ENCODE peak calls at places on chromosomes 5 and 9, in six cellular contexts. C, X, T, I, O and W are unnamed samples.

GRCh38 chr5:180026320-180026719 is 45.2 kb downstream of the RNF130 start:
- DNase-seq in O (peak; percentile 30), I (no peak), T (no peak), C (no peak), X (peak; percentile 67), W (peak; percentile 37)

GRCh38 chr5:40401965-40402364 is 277.8 kb upstream of the PTGER4 start:
- DNase-seq in O (no peak), X (peak; percentile 30), C (no peak), I (no peak), T (no peak), W (no peak)

GRCh38 chr5:124649548-124650501 is 96.6 kb downstream of the ZNF608 start:
- DNase-seq in X (peak; percentile 93), C (no peak), T (no peak), O (peak; percentile 86), I (peak; percentile 61), W (peak; percentile 22)

GRCh38 chr9:79573697-79573976 is 1.9 kb downstream of the TLE4 start:
- DNase-seq in T (no peak), C (no peak), O (no peak), I (no peak), X (no peak), W (no peak)

GRCh38 chr5:172807766-172808311 is 26.2 kb upstream of the ERGIC1 start:
- DNase-seq in T (no peak), O (no peak), C (no peak), I (no peak), X (no peak), W (no peak)

GRCh38 chr5:95417971-95418370 is 26.8 kb downstream of the FAM81B start:
- DNase-seq in C (no peak), T (no peak), I (no peak), X (peak; percentile 0), O (no peak), W (no peak)

GRCh38 chr9:99055384-99055783 is 49.5 kb upstream of the TGFBR1 start:
- DNase-seq in C (no peak), I (no peak), O (no peak), T (no peak), X (no peak), W (no peak)

GRCh38 chr9:112644449-112644965 is 73.4 kb downstream of the INIP start:
- DNase-seq in X (no peak), T (no peak), O (no peak), I (no peak), C (no peak), W (no peak)

GRCh38 chr5:54329731-54330709 is 19.6 kb upstream of the ARL15 start:
- DNase-seq in O (no peak), X (peak; percentile 96), I (no peak), T (no peak), C (no peak), W (peak; percentile 35)

GRCh38 chr9:92180669-92181181 is 65.5 kb upstream of the SPTLC1 start:
- DNase-seq in O (peak; percentile 56), C (no peak), T (no peak), I (no peak), X (peak; percentile 91), W (peak; percentile 97)

GRCh38 chr5:146283344-146283761 is 55.3 kb upstream of the POU4F3 start:
- DNase-seq in C (no peak), O (no peak), X (peak; percentile 96), T (peak; percentile 38), I (no peak), W (peak; percentile 76)

GRCh38 chr9:68546596-68547390 is 6.1 kb upstream of the TMEM252 start:
- DNase-seq in T (no peak), X (no peak), O (no peak), C (no peak), I (peak; percentile 39), W (no peak)

GRCh38 chr9:6150483-6150882 is 65.1 kb upstream of the IL33 start:
- DNase-seq in I (no peak), X (no peak), T (no peak), O (no peak), C (no peak), W (no peak)

GRCh38 chr5:110105692-110106091 is 416.0 kb downstream of the MAN2A1 start:
- DNase-seq in I (no peak), O (peak; percentile 47), C (no peak), T (no peak), X (no peak), W (no peak)

GRCh38 chr5:37370550-37370863 is 399 bp downstream of the NUP155 start:
- DNase-seq in O (no peak), X (no peak), T (peak; percentile 41), C (peak; percentile 67), I (peak; percentile 7), W (peak; percentile 30)

GRCh38 chr5:37375091-37375490 is 4.0 kb upstream of the WDR70 start:
- DNase-seq in C (no peak), I (no peak), O (no peak), T (no peak), X (no peak), W (no peak)

GRCh38 chr5:37370864-37371726 is at the start of gene NUP155:
- DNase-seq in T (peak; percentile 91), I (peak; percentile 87), O (peak; percentile 94), C (peak; percentile 94), X (peak; percentile 95), W (peak; percentile 94)
- TF ChIP-seq POLR2A in T (peak; percentile 87), I (peak; percentile 65), O (peak; percentile 63), C (peak; percentile 42), X (peak; percentile 43), W (peak; percentile 74)

DNA sequence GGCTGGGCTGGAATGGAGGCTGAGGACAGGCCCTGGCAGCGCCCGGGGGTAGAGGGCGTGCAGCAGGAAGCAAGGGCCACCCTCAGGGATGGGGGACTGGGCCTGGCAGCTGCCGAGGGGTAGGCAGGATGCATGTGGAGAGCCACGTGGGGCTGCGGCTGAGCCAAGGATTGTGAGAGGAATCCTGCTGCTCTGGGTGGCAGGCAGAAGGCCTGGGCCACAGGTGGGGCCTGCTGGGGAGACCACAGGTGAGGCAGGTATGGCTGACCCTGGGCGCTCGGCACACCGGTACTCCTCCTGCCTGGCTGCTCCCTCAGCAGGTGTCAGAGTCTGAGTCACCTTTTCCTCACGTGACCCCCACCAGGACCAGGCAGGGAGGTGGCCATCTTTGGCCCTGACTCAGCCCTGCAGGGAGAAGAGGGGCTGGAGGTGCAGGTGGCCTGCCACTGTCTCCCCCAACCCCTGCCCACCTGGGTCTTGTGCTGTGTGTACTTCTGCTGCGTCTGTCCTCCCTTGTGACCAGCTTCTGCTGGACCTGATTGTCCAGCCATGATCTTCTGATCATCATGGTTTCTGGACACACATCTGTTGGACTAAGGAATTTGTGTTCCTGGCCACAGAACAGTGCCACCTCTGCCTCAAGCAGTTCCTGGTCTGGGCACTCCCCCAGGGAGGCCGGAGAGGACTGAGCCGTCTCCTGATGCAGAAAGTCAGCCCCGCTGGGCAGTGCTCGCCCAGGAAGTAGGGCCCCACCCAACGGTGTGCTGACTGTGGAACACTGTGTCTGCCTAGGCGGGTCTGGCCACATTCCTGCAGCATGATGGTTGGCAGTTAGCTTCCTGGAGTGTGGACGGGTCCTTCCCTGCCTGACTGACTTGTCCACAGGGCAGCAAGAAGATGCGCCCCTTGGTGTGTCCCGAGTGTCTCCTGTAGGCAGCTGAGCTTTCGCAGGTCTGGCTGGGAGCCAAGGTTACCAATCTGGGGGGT is 6.4 kb downstream of the ARRDC1 start:
- DNase-seq in X (peak; percentile 73), T (peak; percentile 90), C (peak; percentile 86), I (no peak), O (no peak), W (peak; percentile 100)
- TF ChIP-seq POLR2A in X (no peak), T (peak; percentile 48), C (no peak), I (no peak), O (peak; percentile 9), W (peak; percentile 53)

DNA sequence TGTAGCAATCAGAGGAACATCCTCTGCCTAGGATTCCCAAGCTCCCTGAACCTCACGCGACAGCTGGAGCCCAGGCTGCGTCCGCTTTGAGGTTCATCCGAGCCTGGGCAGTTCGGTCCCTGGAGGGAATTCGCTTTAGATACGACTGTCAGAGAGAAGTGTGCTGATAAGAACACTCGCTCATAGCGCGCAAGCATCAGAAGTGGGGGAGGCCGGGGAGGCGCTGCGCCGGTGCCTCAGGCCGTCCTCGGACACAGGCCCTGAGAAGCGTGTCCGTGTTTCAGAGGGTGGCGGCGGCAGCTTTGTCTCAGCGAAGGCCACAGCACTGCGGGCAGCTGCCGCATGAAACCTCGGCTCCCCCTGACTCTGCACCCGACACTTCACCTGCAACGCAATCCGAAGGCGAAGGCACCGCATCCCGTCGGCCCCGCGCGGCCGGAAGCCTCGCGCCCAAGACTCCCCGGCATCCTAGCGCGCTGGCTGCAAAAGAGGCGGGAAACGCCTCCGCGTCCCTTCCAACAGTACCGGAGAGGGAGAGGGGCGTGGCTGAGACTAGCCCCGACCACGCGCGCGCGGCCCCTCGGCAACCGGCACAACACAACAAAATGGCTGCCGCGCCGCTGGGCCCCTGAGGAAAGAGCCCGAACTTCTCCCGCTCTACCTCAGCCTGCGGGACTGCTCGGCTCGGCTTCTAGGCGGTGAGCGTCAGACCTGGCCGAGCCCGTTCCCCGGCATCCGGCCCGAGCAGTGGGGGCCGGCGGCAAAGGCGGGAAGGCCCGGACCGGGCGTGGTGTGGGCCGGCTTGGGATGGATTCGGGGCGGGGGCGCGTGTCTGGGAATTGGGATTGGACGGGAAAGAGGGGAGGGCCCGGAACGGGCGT is at the start of gene CNTRL:
- DNase-seq in X (peak; percentile 85), O (peak; percentile 93), I (peak; percentile 91), C (peak; percentile 95), T (peak; percentile 73), W (peak; percentile 96)
- TF ChIP-seq POLR2A in X (peak; percentile 57), O (no peak), I (peak; percentile 89), C (peak; percentile 24), T (peak; percentile 70), W (peak; percentile 88)

DNA sequence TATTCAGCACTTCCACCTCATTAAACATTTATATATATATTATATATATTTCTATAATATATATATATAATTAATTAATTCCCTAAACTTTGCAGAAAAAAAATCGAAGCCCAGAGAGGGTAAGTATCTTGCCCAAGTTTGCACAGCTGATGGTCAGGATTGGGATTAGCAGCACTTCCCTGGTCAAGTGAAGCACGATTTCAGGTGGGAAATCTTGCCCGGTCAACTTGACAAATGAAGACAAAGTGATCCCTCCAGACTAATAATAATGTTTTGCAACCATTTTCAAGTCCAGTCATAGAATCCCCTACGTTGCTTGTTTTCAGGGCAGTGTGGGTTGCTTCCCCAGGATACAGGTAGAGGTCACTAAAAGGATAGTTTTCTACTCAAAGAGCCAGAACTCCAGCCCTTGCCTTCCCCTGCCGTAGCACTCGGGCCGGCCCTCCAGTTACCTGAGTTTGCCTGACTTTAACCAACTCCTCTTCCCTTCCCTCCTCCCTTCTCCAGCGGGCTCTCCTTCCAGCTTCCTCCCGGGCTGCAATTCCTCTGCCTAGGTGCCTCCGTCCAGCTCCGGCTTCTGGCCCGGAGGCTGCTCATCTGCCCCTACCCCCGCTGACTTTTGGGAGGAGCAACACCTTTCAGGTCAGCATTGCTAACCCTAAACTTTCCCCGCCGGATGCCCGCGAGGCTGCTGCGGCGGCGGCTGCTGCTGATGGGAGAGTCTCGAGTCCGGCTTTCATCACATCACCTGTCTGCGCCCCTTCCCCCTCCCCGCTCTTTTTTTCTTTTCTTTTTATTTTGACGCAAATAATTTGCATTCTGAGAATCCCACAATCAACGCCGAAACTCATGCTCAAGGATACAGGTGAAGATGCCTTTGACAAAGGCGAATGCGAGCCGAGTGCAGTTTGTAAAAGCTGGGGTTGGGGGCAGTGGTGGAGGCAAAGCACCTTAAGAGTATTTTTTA is 928 bp downstream of the PRLR start:
- DNase-seq in C (no peak), T (no peak), O (no peak), I (no peak), X (no peak), W (no peak)
- TF ChIP-seq POLR2A in C (no peak), T (no peak), O (no peak), I (no peak), X (no peak), W (no peak)